ENCODE peak calls at places on chromosomes 12 and 14, in seven cellular contexts. E is T-cell, P is T-helper 9 cell, Q is progenitor cell of endocrine pancreas, S is adipocyte, U is dorsolateral prefrontal cortex, R is NCI-H748 treated with DMSO at 0.1 percent for 48 hours. W is an unnamed sample.

GRCh38 chr14:103329421-103330347 is 4.4 kb upstream of the EIF5 start:
- DNase-seq in E (no peak), P (no peak), Q (no peak), S (no peak), U (no peak), R (peak), W (no peak)

GRCh38 chr14:96579855-96580254 is 77.7 kb downstream of the PAPOLA start:
- DNase-seq in E (no peak), P (no peak), Q (no peak), S (no peak), U (no peak), R (no peak), W (no peak)

GRCh38 chr12:13179159-13180074 is 17.1 kb upstream of the EMP1 start:
- DNase-seq in E (peak), P (peak), Q (no peak), S (peak), U (peak), R (no peak), W (no peak)

GRCh38 chr12:127485528-127485927 is 781.4 kb upstream of the TMEM132C start:
- DNase-seq in E (no peak), P (no peak), Q (no peak), S (peak), U (no peak), R (no peak), W (no peak)

GRCh38 chr12:44748950-44749468 is 127.1 kb downstream of the NELL2 start:
- DNase-seq in E (no peak), P (no peak), Q (no peak), S (no peak), U (no peak), R (no peak), W (no peak)

GRCh38 chr12:96237465-96238077 is 43.4 kb downstream of the ELK3 start:
- DNase-seq in E (peak), P (peak), Q (no peak), S (peak), U (no peak), R (no peak), W (no peak)

GRCh38 chr12:76266797-76267196 is 81.4 kb downstream of the BBS10 start:
- DNase-seq in E (no peak), P (no peak), Q (no peak), S (peak), U (no peak), R (no peak), W (no peak)

GRCh38 chr12:51202650-51203198 is 15.1 kb downstream of the POU6F1 start:
- DNase-seq in E (no peak), P (no peak), Q (no peak), S (no peak), U (no peak), R (no peak), W (no peak)

GRCh38 chr12:5503774-5504173 is 71.9 kb downstream of the NTF3 start:
- DNase-seq in E (no peak), P (no peak), Q (no peak), S (no peak), U (no peak), R (no peak), W (no peak)